ENCODE peak calls at places on chromosomes 6 and 20, in six cellular contexts. X is HepG2, S is Panc1, T is HCT116, E is endothelial cell of umbilical vein, B is prostate gland. G is an unnamed sample.

GRCh38 chr6:26125015-26125690 is 37.9 kb downstream of the HFE start:
- DNase-seq in E (peak; percentile 42), B (no peak), S (no peak), T (no peak), X (no peak), G (peak; percentile 13)

GRCh38 chr20:10653593-10654288 is 20.1 kb downstream of the JAG1 start:
- DNase-seq in E (peak; percentile 66), X (no peak), T (no peak), B (no peak), S (no peak), G (no peak)

GRCh38 chr6:5316946-5317345 is 55.6 kb downstream of the FARS2 start:
- DNase-seq in S (no peak), T (no peak), X (no peak), B (no peak), E (no peak), G (no peak)

GRCh38 chr6:113172531-113172966 is 684.6 kb upstream of the MARCKS start:
- DNase-seq in E (peak; percentile 87), S (no peak), T (no peak), X (no peak), B (no peak), G (no peak)

GRCh38 chr6:15661815-15662245 is 998 bp downstream of the DTNBP1 start:
- DNase-seq in S (no peak), B (no peak), E (no peak), T (no peak), X (no peak), G (no peak)

GRCh38 chr6:16950311-16950710 is 151.5 kb upstream of the STMND1 start:
- DNase-seq in T (no peak), B (no peak), S (no peak), X (no peak), E (no peak), G (no peak)

GRCh38 chr6:33632603-33633039 is 11.5 kb downstream of the ITPR3 start:
- DNase-seq in X (peak; percentile 75), E (peak; percentile 43), S (no peak), T (peak; percentile 37), B (no peak), G (no peak)

GRCh38 chr20:18679020-18679419 is 91.2 kb downstream of the DTD1 start:
- DNase-seq in S (no peak), X (no peak), B (no peak), E (no peak), T (no peak), G (no peak)

GRCh38 chr6:111722220-111722731 is 116.6 kb upstream of the TRAF3IP2 start:
- DNase-seq in T (no peak), S (no peak), X (no peak), B (no peak), E (no peak), G (no peak)

GRCh38 chr6:85660181-85660611 is 17.5 kb upstream of the SYNCRIP start:
- DNase-seq in S (no peak), B (no peak), T (peak; percentile 72), E (no peak), X (peak; percentile 59), G (no peak)

GRCh38 chr20:58374027-58374850 is 14.8 kb upstream of the VAPB start:
- DNase-seq in E (no peak), X (peak; percentile 53), B (no peak), T (no peak), S (no peak), G (no peak)

GRCh38 chr6:33848498-33848897 is 44.7 kb upstream of the MLN start:
- DNase-seq in E (no peak), T (no peak), S (no peak), X (no peak), B (no peak), G (no peak)

GRCh38 chr6:159038914-159039884 is 5.6 kb downstream of the TAGAP start:
- DNase-seq in B (no peak), T (no peak), X (no peak), S (no peak), E (no peak), G (peak; percentile 93)

GRCh38 chr6:112620832-112621569 is 273.9 kb downstream of the RFPL4B start:
- DNase-seq in T (no peak), B (no peak), S (no peak), X (no peak), E (no peak), G (no peak)

GRCh38 chr6:33199687-33200233 is 705 bp downstream of the RXRB start:
- DNase-seq in E (peak; percentile 53), S (no peak), X (peak; percentile 88), T (peak; percentile 74), B (no peak), G (peak; percentile 85)

GRCh38 chr6:36350681-36351091 is 14.0 kb upstream of the BNIP5 start:
- DNase-seq in T (no peak), S (no peak), X (no peak), E (peak; percentile 97), B (no peak), G (no peak)

GRCh38 chr6:168115748-168116445 is 36.9 kb upstream of the FRMD1 start:
- DNase-seq in B (no peak), S (no peak), E (no peak), X (no peak), T (no peak), G (no peak)

GRCh38 chr6:31386977-31387376 is 16.4 kb upstream of the MICA start:
- DNase-seq in B (no peak), S (no peak), X (peak; percentile 60), E (no peak), T (no peak), G (no peak)

GRCh38 chr6:161079566-161080262 is 88.1 kb downstream of the MAP3K4 start:
- DNase-seq in S (no peak), E (no peak), T (no peak), X (no peak), B (no peak), G (no peak)

GRCh38 chr6:93419304-93420162 is at the start of gene EPHA7:
- DNase-seq in T (no peak), B (peak; percentile 96), X (no peak), S (peak; percentile 86), E (peak; percentile 93), G (peak; percentile 14)

DNA sequence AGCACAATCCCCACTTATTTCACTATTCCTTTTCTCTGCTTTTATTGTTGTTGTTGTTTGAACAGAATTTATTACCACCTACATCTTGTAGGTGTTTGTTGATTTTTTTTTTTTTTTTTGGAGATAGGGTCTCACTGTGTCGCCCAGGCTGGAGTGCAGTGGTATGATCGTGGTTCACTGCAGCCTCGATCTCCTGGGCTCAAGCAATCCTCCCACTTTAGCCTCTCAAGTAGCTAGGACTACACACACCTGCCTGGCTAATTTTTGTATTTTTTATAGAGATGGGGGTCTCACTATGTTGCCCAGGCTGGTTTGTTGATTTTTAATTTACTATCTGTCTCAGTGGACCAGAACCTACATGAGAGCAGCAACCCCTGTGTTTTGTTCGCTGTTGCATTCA is 3.6 kb downstream of the ZSCAN12 start:
- DNase-seq in X (no peak), B (no peak), E (no peak), T (no peak), S (no peak), G (no peak)
- H3K4me3 ChIP-seq in X (no peak overlapping the region), B (no peak overlapping the region), E (no peak overlapping the region), T (no peak overlapping the region), S (no peak overlapping the region), G (no peak overlapping the region)

GRCh38 chr20:63943808-63944077 is 12.5 kb downstream of the UCKL1 start:
- DNase-seq in S (no peak), X (no peak), E (no peak), T (no peak), B (no peak), G (no peak)

GRCh38 chr20:63944078-63944941 is 11.9 kb downstream of the UCKL1 start:
- DNase-seq in X (no peak), S (no peak), E (no peak), B (no peak), T (no peak), G (no peak)

GRCh38 chr20:63942250-63943006 is 13.8 kb downstream of the UCKL1 start:
- DNase-seq in B (no peak), X (no peak), E (peak; percentile 43), S (no peak), T (no peak), G (peak; percentile 52)

GRCh38 chr20:63941282-63942060 is 14.7 kb downstream of the UCKL1 start:
- DNase-seq in B (no peak), S (no peak), T (no peak), X (no peak), E (no peak), G (peak; percentile 98)

DNA sequence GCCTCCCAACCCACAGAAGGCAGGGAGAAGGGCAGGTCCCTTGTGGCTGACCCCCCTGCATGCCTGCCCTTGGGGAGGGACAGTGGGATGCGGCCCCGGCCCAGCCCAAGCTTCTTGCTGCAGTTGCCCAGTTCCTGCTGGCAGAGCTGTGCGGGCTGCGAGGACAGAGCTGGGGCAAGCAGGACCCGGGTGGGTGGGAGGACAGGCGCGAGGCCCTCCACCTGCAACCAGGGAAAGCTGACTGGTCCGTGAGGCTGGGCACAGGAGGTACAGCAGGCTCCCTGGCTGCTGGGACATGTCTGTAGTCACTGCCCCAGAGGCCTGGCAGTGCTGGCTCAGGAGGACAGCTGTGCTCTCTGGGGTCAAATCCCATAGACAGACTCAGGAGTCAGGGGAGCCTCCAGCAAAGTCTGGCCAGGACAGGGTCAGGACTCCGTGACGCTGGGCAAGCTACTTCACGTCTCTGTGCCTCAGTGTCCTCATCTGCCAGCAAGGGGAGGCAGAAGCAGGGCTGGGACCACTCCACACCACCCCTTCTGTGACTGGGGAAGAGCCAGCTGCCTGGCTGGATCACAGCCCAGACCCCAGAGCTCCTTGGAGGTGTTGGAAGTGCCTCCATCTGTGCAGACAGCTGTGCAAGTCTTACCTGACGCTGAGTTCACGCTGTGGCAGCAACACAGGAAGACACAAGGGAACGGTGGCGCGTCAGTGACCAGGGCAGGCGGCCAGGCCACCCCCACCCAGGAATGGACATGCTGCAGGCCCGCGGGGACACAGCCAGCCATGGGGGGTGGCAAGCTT is 13.0 kb downstream of the UCKL1 start:
- DNase-seq in B (no peak), E (no peak), X (no peak), S (no peak), T (no peak), G (no peak)
- TF ChIP-seq POLR2AphosphoS5 in B (no peak), E (no peak), X (no peak), S (no peak), T (no peak), G (no peak)

DNA sequence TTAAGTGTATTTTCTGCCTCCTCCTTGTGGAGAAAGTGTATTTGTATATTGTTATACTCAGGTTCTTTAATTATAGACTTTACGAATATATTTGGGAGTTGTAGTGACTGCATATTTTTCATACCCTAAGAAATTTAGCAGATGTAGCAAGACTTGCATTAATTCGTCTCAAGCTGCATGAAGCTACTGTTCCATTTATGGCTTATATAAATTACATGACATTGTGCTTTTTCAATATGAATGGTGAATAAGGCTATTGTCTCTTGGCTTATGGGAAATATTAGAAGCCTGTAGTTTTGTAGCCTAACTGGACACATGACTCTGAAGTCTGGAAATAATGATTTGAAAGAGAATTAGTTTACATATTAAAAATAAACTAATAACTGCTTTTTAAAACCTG is 2.4 kb downstream of the ADGRG6 start:
- DNase-seq in T (no peak), S (no peak), E (peak; percentile 68), B (no peak), X (peak; percentile 40), G (no peak)
- H3K4me3 ChIP-seq in T (no peak overlapping the region), S (peak overlapping the region; percentile 85), E (peak overlapping the region; percentile 89), B (no peak overlapping the region), X (peak overlapping the region; percentile 93), G (no peak overlapping the region)

GRCh38 chr20:21713901-21714296 is 8.4 kb downstream of the PAX1 start:
- DNase-seq in T (no peak), S (no peak), B (no peak), X (no peak), E (no peak), G (no peak)
- TF ChIP-seq POLR2AphosphoS5 in T (no peak), S (no peak), B (no peak), X (no peak), E (no peak), G (no peak)

GRCh38 chr6:10658910-10659696 is 35.3 kb downstream of the C6orf52 start:
- DNase-seq in S (no peak), X (no peak), T (no peak), B (no peak), E (no peak), G (no peak)
- H3K4me3 ChIP-seq in S (peak overlapping the region; percentile 25), X (no peak overlapping the region), T (no peak overlapping the region), B (peak overlapping the region; percentile 2), E (peak overlapping the region; percentile 23), G (no peak overlapping the region)